ENCODE peak calls at places on chromosomes 6 and 20, in six cellular contexts. W is tibial nerve, L is breast epithelium, P is astrocyte, D is WERI-Rb-1, I is tibial artery. S is an unnamed sample.

GRCh38 chr6:45668705-45669104 is 291.0 kb upstream of the SUPT3H start:
- DNase-seq in W (no peak), L (no peak), P (no peak), D (no peak), I (no peak), S (no peak)

GRCh38 chr6:159062564-159062945 is 17.8 kb upstream of the TAGAP start:
- DNase-seq in W (no peak), L (no peak), P (no peak), D (no peak), I (no peak), S (no peak)

GRCh38 chr6:81572020-81572419 is 180.5 kb downstream of the TENT5A start:
- DNase-seq in W (no peak), L (no peak), P (no peak), D (no peak), I (no peak), S (no peak)

GRCh38 chr6:71886184-71887005 is at the start of gene RIMS1:
- DNase-seq in W (no peak), L (no peak), P (peak), D (peak), I (peak), S (no peak)

GRCh38 chr6:66897576-66897975 is 1190.5 kb upstream of the EYS start:
- DNase-seq in W (no peak), L (no peak), P (peak), D (no peak), I (no peak), S (no peak)

GRCh38 chr20:13638496-13639477 is at the start of gene TASP1:
- DNase-seq in W (peak), L (peak), P (peak), D (peak), I (peak), S (peak)

GRCh38 chr6:26501482-26501986 is 1.4 kb downstream of the BTN1A1 start:
- DNase-seq in W (no peak), L (peak), P (peak), D (no peak), I (peak), S (no peak)

GRCh38 chr20:5781798-5782750 is 31.9 kb downstream of the SHLD1 start:
- DNase-seq in W (no peak), L (no peak), P (no peak), D (no peak), I (no peak), S (no peak)

GRCh38 chr6:144335315-144335861 is 50.3 kb downstream of the UTRN start:
- DNase-seq in W (no peak), L (no peak), P (no peak), D (no peak), I (no peak), S (no peak)

GRCh38 chr6:30463651-30464618 is 25.4 kb upstream of the HLA-E start:
- DNase-seq in W (no peak), L (no peak), P (peak), D (no peak), I (no peak), S (peak)

GRCh38 chr20:49511788-49512525 is 29.5 kb upstream of the KCNB1 start:
- DNase-seq in W (no peak), L (no peak), P (no peak), D (no peak), I (no peak), S (no peak)

GRCh38 chr6:151784441-151785214 is 22.9 kb upstream of the ESR1 start:
- DNase-seq in W (no peak), L (no peak), P (no peak), D (no peak), I (no peak), S (no peak)

GRCh38 chr20:35235881-35236280 is 9.4 kb downstream of the MMP24 start:
- DNase-seq in W (no peak), L (no peak), P (no peak), D (no peak), I (no peak), S (no peak)

DNA sequence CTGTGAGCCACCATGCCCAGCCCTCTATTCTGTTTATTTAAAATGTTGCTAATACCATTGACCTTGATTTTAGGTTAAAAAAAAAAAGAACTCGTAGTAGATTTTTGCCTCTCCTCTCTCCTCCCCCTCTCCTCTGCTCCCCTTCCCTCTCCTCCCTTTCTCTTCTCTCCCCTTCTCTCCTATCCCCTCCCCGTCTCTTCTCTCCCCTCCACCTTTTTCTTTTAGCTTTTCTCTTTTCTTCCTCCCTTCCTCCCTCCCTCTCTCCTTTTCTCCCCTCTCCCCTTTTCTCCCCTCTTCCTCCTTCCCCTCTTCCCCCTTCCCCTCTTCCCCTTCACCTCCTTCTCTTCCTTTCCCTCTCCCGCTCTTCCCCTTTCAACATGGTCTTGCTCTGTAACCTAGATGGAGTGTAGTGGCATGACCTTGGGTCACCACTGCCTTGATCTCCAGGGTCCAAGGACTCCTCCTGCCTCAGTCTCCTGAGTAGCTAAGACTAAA is 223.8 kb downstream of the ZFAND3 start:
- DNase-seq in W (no peak), L (no peak), P (no peak), D (no peak), I (no peak), S (no peak)
- H3K27ac ChIP-seq in W (no peak), L (no peak), P (no peak), D (no peak), I (no peak), S (no peak)

DNA sequence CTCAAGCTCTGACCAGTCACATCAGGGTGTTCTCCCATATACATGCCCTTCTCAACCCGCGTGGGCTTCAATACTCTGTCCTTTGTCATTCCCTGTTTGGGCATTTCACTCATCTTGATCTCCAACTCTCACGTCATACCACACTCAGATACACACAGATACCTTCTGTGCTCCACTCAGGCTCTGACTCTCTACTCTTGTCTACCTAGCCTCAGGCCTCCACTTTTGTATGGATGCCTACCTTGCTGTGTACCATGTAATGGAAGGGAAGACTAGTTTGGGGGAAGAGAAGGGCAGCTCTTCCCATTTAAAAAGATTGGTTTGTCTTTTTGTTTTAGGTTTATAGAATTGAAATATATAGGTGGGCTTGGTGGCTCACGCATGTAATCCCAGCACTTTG is 48.6 kb downstream of the ASXL1 start:
- DNase-seq in W (no peak), L (no peak), P (no peak), D (no peak), I (no peak), S (no peak)
- TF ChIP-seq CTCF in W (no peak), L (no peak), P (no peak), D (no peak), I (no peak), S (no peak)

GRCh38 chr6:122128445-122128844 is 271.0 kb upstream of the HSF2 start:
- DNase-seq in W (no peak), L (no peak), P (no peak), D (peak), I (no peak), S (no peak)

GRCh38 chr6:122124908-122125307 is 274.5 kb upstream of the HSF2 start:
- DNase-seq in W (no peak), L (no peak), P (no peak), D (no peak), I (no peak), S (no peak)

GRCh38 chr6:122126894-122127293 is 272.6 kb upstream of the HSF2 start:
- DNase-seq in W (no peak), L (no peak), P (no peak), D (no peak), I (no peak), S (no peak)

GRCh38 chr6:122129313-122130025 is 270.0 kb upstream of the HSF2 start:
- DNase-seq in W (no peak), L (no peak), P (no peak), D (no peak), I (no peak), S (no peak)

GRCh38 chr6:122130026-122130348 is 269.5 kb upstream of the HSF2 start:
- DNase-seq in W (no peak), L (no peak), P (no peak), D (no peak), I (no peak), S (no peak)
- H3K4me3 ChIP-seq in W (no peak), L (no peak), P (no peak), D (no peak), I (no peak), S (no peak)

GRCh38 chr6:111566873-111567517 is 38.7 kb downstream of the TRAF3IP2 start:
- DNase-seq in W (no peak), L (no peak), P (peak), D (no peak), I (no peak), S (no peak)
- H3K27ac ChIP-seq in W (no peak), L (no peak), P (peak), D (peak), I (peak), S (peak)

GRCh38 chr20:21339499-21339898 is 36.4 kb downstream of the XRN2 start:
- DNase-seq in W (no peak), L (no peak), P (no peak), D (no peak), I (no peak), S (no peak)

GRCh38 chr20:21338291-21338690 is 35.2 kb downstream of the XRN2 start:
- DNase-seq in W (no peak), L (no peak), P (no peak), D (no peak), I (no peak), S (no peak)

GRCh38 chr20:21340991-21341722 is 38.0 kb downstream of the XRN2 start:
- DNase-seq in W (no peak), L (no peak), P (no peak), D (no peak), I (no peak), S (no peak)

DNA sequence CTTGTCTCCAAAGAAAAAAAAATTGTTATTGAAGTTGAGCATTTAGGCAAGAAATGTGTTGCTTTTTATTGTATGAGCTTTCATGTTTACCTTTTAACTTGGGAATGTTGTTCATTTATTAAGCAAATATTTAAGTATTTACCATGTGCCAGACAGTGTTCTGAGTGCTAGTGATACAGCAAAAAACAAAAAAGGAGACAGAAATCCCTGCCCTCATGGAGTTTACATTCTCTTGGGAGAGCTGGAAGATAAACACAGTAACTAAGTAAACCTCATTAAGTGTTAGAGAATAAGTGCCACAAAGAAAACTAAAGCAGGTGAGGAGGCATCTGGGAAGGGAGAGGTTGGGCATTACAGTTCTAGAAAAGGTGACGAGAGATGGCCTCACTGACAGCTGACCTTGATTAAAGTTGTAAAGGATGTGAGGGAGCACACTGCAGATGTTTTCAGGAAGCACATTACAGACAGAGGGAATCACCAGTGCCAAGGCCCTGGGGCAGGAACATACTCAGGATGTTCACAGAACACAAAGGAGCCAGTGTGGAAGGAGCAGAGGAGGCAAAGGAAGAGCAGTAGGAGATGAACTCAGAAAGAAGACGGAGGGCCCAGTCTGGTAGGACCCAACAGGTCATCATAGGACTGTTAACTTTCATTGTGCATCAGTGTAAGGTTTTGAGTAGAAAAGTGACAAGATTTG is 33.5 kb downstream of the XRN2 start:
- DNase-seq in W (no peak), L (no peak), P (no peak), D (no peak), I (no peak), S (no peak)
- TF ChIP-seq CTCF in W (no peak), L (no peak), P (no peak), D (no peak), I (no peak), S (no peak)

DNA sequence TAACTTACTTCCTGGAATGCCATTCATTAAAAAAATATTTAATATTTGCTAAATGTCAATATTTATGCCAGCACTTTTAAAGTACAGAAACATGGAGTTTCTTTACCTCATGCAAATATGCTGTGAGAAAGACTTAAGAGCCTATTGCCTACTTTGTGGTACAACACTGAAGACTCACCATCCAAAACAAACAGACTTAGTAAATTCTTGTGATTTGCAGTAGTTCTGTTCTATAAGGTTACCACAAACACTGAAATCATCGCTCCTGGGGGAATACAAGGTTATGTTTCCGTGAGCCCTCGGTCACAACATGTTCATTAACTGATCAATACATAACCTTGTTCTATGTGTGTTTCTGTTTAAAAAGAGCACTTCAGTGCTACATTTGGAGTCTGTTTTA is 78.3 kb downstream of the ATG5 start:
- DNase-seq in W (no peak), L (no peak), P (peak), D (no peak), I (no peak), S (no peak)
- H3K4me3 ChIP-seq in W (no peak), L (no peak), P (no peak), D (no peak), I (no peak), S (no peak)

GRCh38 chr6:163588211-163588919 is 173.8 kb downstream of the QKI start:
- DNase-seq in W (no peak), L (no peak), P (peak), D (no peak), I (no peak), S (no peak)
- H3K27ac ChIP-seq in W (no peak), L (no peak), P (no peak), D (no peak), I (no peak), S (no peak)

S was measured in coronary artery.